ENCODE peak calls at places on chromosomes 12 and 14, in ten cellular contexts. A, W, P, N, Z, G, B, S, U and Q are unnamed samples.
A peak's percentile ranks its signal among the peaks of the same experiment; 100 is the strongest.

GRCh38 chr12:11555195-11555594 is 94.3 kb upstream of the ETV6 start:
- DNase-seq in N (no peak), A (no peak), B (no peak), U (no peak), G (no peak), Z (no peak), S (no peak), W (no peak), P (no peak), Q (no peak)

GRCh38 chr12:96404683-96405082 is 4.4 kb upstream of the CDK17 start:
- DNase-seq in U (no peak), Z (no peak), S (no peak), P (no peak), G (peak; percentile 48), N (no peak), B (no peak), A (no peak), W (no peak), Q (no peak)

GRCh38 chr14:61872452-61872851 is 110.2 kb downstream of the SNAPC1 start:
- DNase-seq in A (no peak), G (no peak), Z (no peak), N (no peak), P (no peak), U (no peak), B (no peak), W (no peak), S (no peak), Q (no peak)

GRCh38 chr12:12519599-12519998 is 43.1 kb downstream of the DUSP16 start:
- DNase-seq in P (no peak), B (no peak), A (no peak), U (no peak), N (no peak), G (no peak), Z (no peak), W (no peak), S (no peak), Q (no peak)

GRCh38 chr12:1777798-1778197 is 42.6 kb upstream of the LRTM2 start:
- DNase-seq in P (no peak), W (no peak), N (no peak), S (no peak), A (no peak), B (no peak), U (no peak), Z (no peak), G (peak; percentile 92), Q (peak; percentile 53)

GRCh38 chr14:61437383-61437782 is 116.0 kb downstream of the PRKCH start:
- DNase-seq in W (no peak), A (no peak), P (no peak), G (no peak), Z (no peak), B (no peak), S (no peak), N (no peak), U (no peak), Q (no peak)

GRCh38 chr12:18946106-18946505 is 183.4 kb upstream of the PLEKHA5 start:
- DNase-seq in S (no peak), B (no peak), P (no peak), Z (no peak), G (no peak), N (no peak), W (no peak), U (no peak), A (no peak), Q (no peak)

GRCh38 chr14:65287264-65288131 is 125.0 kb upstream of the FUT8 start:
- DNase-seq in A (no peak), W (no peak), Z (no peak), S (no peak), P (peak; percentile 4), U (no peak), G (no peak), N (no peak), B (no peak), Q (no peak)

GRCh38 chr12:77813558-77813957 is 17.1 kb upstream of the NAV3 start:
- DNase-seq in S (no peak), W (no peak), B (no peak), U (no peak), Z (no peak), G (no peak), P (no peak), A (no peak), N (no peak), Q (peak; percentile 35)

GRCh38 chr14:60862283-60862682 is 118.6 kb downstream of the TRMT5 start:
- DNase-seq in G (no peak), P (peak; percentile 42), N (peak; percentile 65), S (no peak), A (no peak), U (peak; percentile 57), Z (no peak), W (peak; percentile 56), B (no peak), Q (no peak)

GRCh38 chr14:39374846-39375245 is 57.4 kb downstream of the FBXO33 start:
- DNase-seq in W (no peak), U (no peak), A (no peak), B (no peak), N (no peak), Z (no peak), S (no peak), P (peak; percentile 78), G (peak; percentile 74), Q (no peak)

DNA sequence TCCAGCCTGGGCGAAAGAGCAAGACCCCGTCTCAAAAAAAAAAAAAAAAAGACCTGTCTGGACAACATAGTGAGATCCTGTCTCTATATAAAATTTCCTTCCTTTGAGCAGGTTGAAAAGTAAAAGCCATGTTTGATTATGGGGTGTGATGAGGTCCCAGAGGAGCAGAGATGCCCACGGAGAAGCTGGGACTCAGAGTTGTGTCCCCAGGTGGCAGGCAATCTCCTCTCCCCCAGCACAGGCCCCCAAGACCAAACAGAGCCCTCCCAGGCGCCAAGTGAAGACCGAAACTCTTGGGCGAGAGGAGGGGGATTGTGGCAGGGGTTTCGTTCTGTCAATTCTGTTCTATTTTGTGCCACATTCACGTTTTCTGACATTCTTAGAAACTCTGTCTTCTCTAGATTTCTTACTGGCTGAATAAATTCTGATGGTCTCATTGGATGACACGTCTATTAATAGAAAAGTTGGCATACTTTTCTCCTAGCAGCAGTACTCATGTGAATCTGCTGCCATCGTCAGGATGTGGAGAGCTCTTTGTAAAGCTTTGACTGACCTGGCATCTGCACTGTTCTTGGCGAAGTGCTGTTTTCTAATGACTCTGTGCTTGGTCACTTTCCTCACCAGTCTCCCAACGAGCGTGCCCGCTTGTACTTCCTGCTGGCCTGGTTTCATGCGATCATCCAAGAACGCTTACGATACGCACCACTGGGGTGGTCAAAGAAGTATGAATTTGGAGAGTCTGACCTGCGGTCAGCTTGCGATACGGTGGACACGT is 43.4 kb downstream of the HSP90AA1 start:
- DNase-seq in P (no peak), S (no peak), Z (no peak), B (no peak), U (no peak), W (no peak), N (no peak), G (no peak), A (peak; percentile 47), Q (no peak)
- TF ChIP-seq CTCF in P (no peak), S (no peak), Z (no peak), B (no peak), U (no peak), W (no peak), N (no peak), G (no peak), A (peak; percentile 30), Q (no peak)

GRCh38 chr14:91477388-91477787 is 32.7 kb downstream of the PPP4R3A start:
- DNase-seq in U (no peak), Z (no peak), A (no peak), N (no peak), P (no peak), S (no peak), B (no peak), W (no peak), G (no peak), Q (no peak)
- H3K36me3 ChIP-seq in U (peaks cover 6% of the 10 kb centered on the region), Z (peaks cover 98% of the 10 kb centered on the region), A (peaks cover 3% of the 10 kb centered on the region), N (peaks cover 51% of the 10 kb centered on the region), P (peaks cover 57% of the 10 kb centered on the region), S (peaks cover 5% of the 10 kb centered on the region), B (peaks cover 88% of the 10 kb centered on the region), W (no peaks in the 10 kb centered on the region), G (peaks cover 50% of the 10 kb centered on the region), Q (peaks cover 59% of the 10 kb centered on the region)

GRCh38 chr12:49130151-49131050 is 794 bp downstream of the TUBA1B start:
- DNase-seq in A (peak; percentile 94), U (peak; percentile 97), N (peak; percentile 97), S (peak; percentile 89), P (peak; percentile 95), B (peak; percentile 88), G (peak; percentile 93), W (peak; percentile 95), Z (peak; percentile 94), Q (peak; percentile 91)

GRCh38 chr12:49131973-49132461 is 822 bp upstream of the TUBA1B start:
- DNase-seq in A (no peak), Z (no peak), N (no peak), G (peak; percentile 50), S (no peak), W (no peak), P (peak; percentile 62), B (no peak), U (peak; percentile 18), Q (no peak)

GRCh38 chr12:49131051-49131972 is at the start of gene TUBA1B:
- DNase-seq in U (peak; percentile 96), S (peak; percentile 91), B (peak; percentile 98), W (peak; percentile 97), Z (peak; percentile 93), G (peak; percentile 82), A (peak; percentile 90), P (peak; percentile 89), N (peak; percentile 95), Q (peak; percentile 77)

GRCh38 chr12:49133590-49133989 is 2.4 kb upstream of the TUBA1B start:
- DNase-seq in A (no peak), P (no peak), W (no peak), Z (no peak), S (no peak), G (no peak), B (no peak), U (no peak), N (no peak), Q (no peak)

GRCh38 chr12:49133014-49133413 is 1.8 kb upstream of the TUBA1B start:
- DNase-seq in P (no peak), W (no peak), B (peak; percentile 45), Z (no peak), N (no peak), G (no peak), S (no peak), U (no peak), A (no peak), Q (no peak)
- H3K4me3 ChIP-seq in P (no peak overlapping the region), W (no peak overlapping the region), B (peak overlapping the region; percentile 77), Z (no peak overlapping the region), N (peak overlapping the region; percentile 75), G (no peak overlapping the region), S (no peak overlapping the region), U (no peak overlapping the region), A (no peak overlapping the region), Q (peak overlapping the region; percentile 18)

DNA sequence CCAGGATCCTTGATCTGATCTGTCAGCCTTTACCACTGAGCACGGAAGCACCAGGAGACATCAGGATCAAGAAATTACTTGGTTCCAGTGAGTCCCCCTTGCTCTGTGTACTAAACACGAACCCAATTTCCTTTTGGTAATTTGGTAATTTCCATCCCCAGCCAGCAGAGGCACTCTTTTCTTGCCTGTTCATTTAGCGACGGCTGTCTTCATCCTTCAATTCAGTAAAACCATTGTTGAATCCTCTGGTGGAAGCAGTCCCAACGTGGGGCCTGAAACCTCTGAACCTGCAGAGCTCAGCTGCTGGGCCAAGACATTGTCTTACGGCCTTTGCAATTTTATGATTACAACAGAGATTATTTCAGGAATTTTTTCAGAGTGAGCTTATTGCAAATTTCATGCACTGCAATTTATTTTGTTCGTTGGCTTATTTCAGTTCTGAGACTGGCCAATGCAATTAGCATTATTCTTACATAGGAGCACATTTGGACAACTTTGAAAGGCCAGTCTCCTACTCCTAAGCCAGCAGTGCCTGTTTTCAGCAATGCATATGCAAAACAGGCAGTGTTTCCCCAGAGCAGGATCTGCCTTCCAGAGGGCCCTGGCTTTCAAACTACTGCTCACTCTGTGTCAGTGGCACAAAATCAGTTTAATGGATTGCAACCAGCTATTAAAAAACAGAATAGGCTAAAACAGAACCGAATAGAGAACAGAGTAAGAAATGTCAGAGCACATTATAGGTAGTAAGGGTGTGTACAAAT is 372.9 kb upstream of the TMEM132C start:
- DNase-seq in W (no peak), Z (no peak), S (no peak), B (no peak), P (no peak), G (no peak), N (no peak), A (no peak), U (no peak), Q (peak; percentile 28)
- TF ChIP-seq CTCF in W (no peak), Z (no peak), S (no peak), B (no peak), P (no peak), G (no peak), N (no peak), A (no peak), U (peak; percentile 35), Q (peak; percentile 53)